ENCODE peak calls at places on chromosomes 12 and 14, in seven cellular contexts. G, F, Z, V, M, T and C are unnamed samples.

GRCh38 chr14:93011650-93012317 is 88.8 kb downstream of the CHGA start:
- DNase-seq in V (no peak), G (no peak), T (no peak), F (no peak), Z (no peak), M (no peak), C (no peak)

GRCh38 chr12:126767334-126767733 is 1499.6 kb upstream of the TMEM132C start:
- DNase-seq in Z (no peak), M (no peak), V (no peak), G (no peak), T (no peak), F (no peak), C (no peak)

GRCh38 chr14:75493580-75494130 is 28.6 kb upstream of the BATF start:
- DNase-seq in F (no peak), Z (no peak), M (no peak), V (no peak), G (no peak), T (no peak), C (no peak)

GRCh38 chr12:85405781-85406522 is 125.9 kb downstream of the ALX1 start:
- DNase-seq in F (no peak), G (peak; percentile 0), M (no peak), V (no peak), Z (no peak), T (no peak), C (no peak)

GRCh38 chr12:105748806-105749600 is 389.8 kb downstream of the NUAK1 start:
- DNase-seq in F (no peak), G (peak; percentile 55), M (no peak), T (no peak), Z (no peak), V (peak; percentile 49), C (peak; percentile 30)

GRCh38 chr12:22631863-22632463 is 7.0 kb downstream of the ETNK1 start:
- DNase-seq in Z (peak; percentile 45), G (peak; percentile 2), M (no peak), T (no peak), F (no peak), V (no peak), C (no peak)

GRCh38 chr14:69682607-69683263 is 71.3 kb downstream of the SUSD6 start:
- DNase-seq in M (no peak), V (no peak), T (no peak), F (no peak), G (peak; percentile 12), Z (no peak), C (no peak)

GRCh38 chr14:99395904-99396530 is 84.6 kb downstream of the SETD3 start:
- DNase-seq in M (no peak), V (no peak), G (peak; percentile 79), F (no peak), T (peak; percentile 62), Z (peak; percentile 19), C (no peak)

GRCh38 chr12:68223067-68223747 is 2.4 kb downstream of the IL26 start:
- DNase-seq in G (peak; percentile 76), T (peak; percentile 74), Z (peak; percentile 85), V (peak; percentile 82), F (peak; percentile 53), M (peak; percentile 90), C (peak; percentile 64)

GRCh38 chr14:67572608-67573007 is 27.5 kb downstream of the PIGH start:
- DNase-seq in M (no peak), G (no peak), F (no peak), Z (no peak), T (no peak), V (no peak), C (no peak)

GRCh38 chr12:131942671-131943070 is 7.1 kb upstream of the EP400 start:
- DNase-seq in Z (no peak), G (no peak), V (no peak), T (peak; percentile 32), M (no peak), F (no peak), C (no peak)

GRCh38 chr12:1811281-1811947 is 9.0 kb upstream of the LRTM2 start:
- DNase-seq in Z (peak; percentile 64), F (no peak), T (peak; percentile 59), G (peak; percentile 26), M (no peak), V (no peak), C (no peak)

GRCh38 chr14:89619616-89620273 is 202.7 kb upstream of the FOXN3 start:
- DNase-seq in G (no peak), V (no peak), T (no peak), Z (no peak), F (no peak), M (no peak), C (no peak)